ENCODE peak calls at places on chromosomes 2 and 18, in six cellular contexts. K, A, G, J, R and C are unnamed samples.
A peak's percentile ranks its signal among the peaks of the same experiment; 100 is the strongest.

GRCh38 chr2:86301711-86302202 is 35.7 kb downstream of the REEP1 start:
- DNase-seq in K (no peak), A (no peak), G (no peak), J (no peak), R (no peak), C (no peak)

GRCh38 chr2:5549061-5549601 is 143.1 kb upstream of the SOX11 start:
- DNase-seq in K (no peak), A (no peak), G (no peak), J (no peak), R (no peak), C (no peak)

GRCh38 chr2:85413592-85414421 is 3.6 kb upstream of the CAPG start:
- DNase-seq in K (no peak), A (no peak), G (peak; percentile 48), J (no peak), R (peak; percentile 69), C (no peak)

GRCh38 chr2:7813541-7814310 is 868.1 kb upstream of the ID2 start:
- DNase-seq in K (no peak), A (no peak), G (no peak), J (no peak), R (no peak), C (no peak)

GRCh38 chr18:11150271-11150615 is 874 bp upstream of the PIEZO2 start:
- DNase-seq in K (no peak), A (no peak), G (no peak), J (no peak), R (no peak), C (no peak)

GRCh38 chr2:115214050-115214449 is 771.6 kb downstream of the DPP10 start:
- DNase-seq in K (no peak), A (no peak), G (no peak), J (no peak), R (no peak), C (no peak)

GRCh38 chr18:34039194-34039593 is 185.5 kb downstream of the NOL4 start:
- DNase-seq in K (no peak), A (no peak), G (no peak), J (no peak), R (no peak), C (no peak)

GRCh38 chr2:88813612-88814011 is 122.1 kb downstream of the RPIA start:
- DNase-seq in K (no peak), A (no peak), G (no peak), J (no peak), R (no peak), C (no peak)

GRCh38 chr2:29016500-29016899 is 35.4 kb downstream of the TOGARAM2 start:
- DNase-seq in K (no peak), A (no peak), G (no peak), J (no peak), R (no peak), C (no peak)

GRCh38 chr2:149595069-149595963 is 7.7 kb upstream of the MMADHC start:
- DNase-seq in K (no peak), A (no peak), G (peak; percentile 31), J (no peak), R (no peak), C (no peak)

GRCh38 chr2:1234731-1235308 is 178.4 kb upstream of the TPO start:
- DNase-seq in K (no peak), A (no peak), G (no peak), J (no peak), R (no peak), C (no peak)

GRCh38 chr2:46983065-46983801 is 67.6 kb upstream of the MCFD2 start:
- DNase-seq in K (no peak), A (no peak), G (peak; percentile 56), J (no peak), R (no peak), C (no peak)

GRCh38 chr18:7094432-7094831 is 23.2 kb downstream of the LAMA1 start:
- DNase-seq in K (no peak), A (no peak), G (no peak), J (no peak), R (no peak), C (no peak)